ENCODE peak calls at places on chromosomes 12 and 14, in six cellular contexts. F is WTC11, Y is HepG2, W is K562, V is H1, C is HCT116. O is an unnamed sample.

GRCh38 chr12:69904761-69905160 is 79.7 kb downstream of the MYRFL start:
- DNase-seq in F (no peak), Y (no peak), W (no peak), V (no peak), C (no peak), O (no peak)

GRCh38 chr12:6182279-6182898 is 17.8 kb upstream of the CD9 start:
- DNase-seq in F (no peak), Y (peak), W (peak), V (no peak), C (no peak), O (no peak)

GRCh38 chr12:121875582-121875981 is 13.0 kb upstream of the PSMD9 start:
- DNase-seq in F (no peak), Y (no peak), W (no peak), V (no peak), C (no peak), O (no peak)

GRCh38 chr12:22029491-22029890 is 16.5 kb upstream of the CMAS start:
- DNase-seq in F (no peak), Y (no peak), W (no peak), V (no peak), C (no peak), O (no peak)

GRCh38 chr12:67681145-67681778 is 32.7 kb downstream of the DYRK2 start:
- DNase-seq in F (no peak), Y (no peak), W (no peak), V (no peak), C (no peak), O (no peak)

GRCh38 chr14:28264306-28264705 is 502.3 kb upstream of the FOXG1 start:
- DNase-seq in F (no peak), Y (no peak), W (no peak), V (no peak), C (no peak), O (no peak)

GRCh38 chr12:61848893-61849292 is 411.3 kb upstream of the USP15 start:
- DNase-seq in F (no peak), Y (no peak), W (no peak), V (no peak), C (no peak), O (no peak)

GRCh38 chr14:80606347-80606772 is 335.2 kb downstream of the CEP128 start:
- DNase-seq in F (no peak), Y (no peak), W (no peak), V (no peak), C (no peak), O (no peak)

DNA sequence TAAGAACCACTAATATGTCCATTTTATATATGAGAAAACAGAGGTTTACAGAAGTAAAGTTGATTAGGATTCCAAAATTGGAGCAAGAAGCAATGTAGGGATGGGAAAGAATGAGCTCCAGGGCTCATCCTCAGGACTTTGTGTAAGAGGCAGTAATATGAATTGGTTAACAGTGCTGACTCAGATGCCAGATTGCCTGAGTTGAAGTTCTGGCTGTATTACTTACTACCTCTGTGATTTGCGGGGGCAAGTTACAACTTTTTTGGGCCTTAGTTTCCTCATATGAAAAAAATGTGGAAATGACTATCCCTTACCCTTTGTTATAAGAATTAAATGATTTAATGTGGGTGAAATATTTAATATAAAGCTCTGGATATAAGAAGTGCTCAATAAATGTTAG is 35.1 kb upstream of the PPP2R5E start:
- DNase-seq in F (no peak), Y (no peak), W (no peak), V (no peak), C (no peak), O (no peak)
- TF ChIP-seq ATF3 in F (no peak), Y (no peak), W (no peak), V (no peak), C (no peak), O (no peak)

DNA sequence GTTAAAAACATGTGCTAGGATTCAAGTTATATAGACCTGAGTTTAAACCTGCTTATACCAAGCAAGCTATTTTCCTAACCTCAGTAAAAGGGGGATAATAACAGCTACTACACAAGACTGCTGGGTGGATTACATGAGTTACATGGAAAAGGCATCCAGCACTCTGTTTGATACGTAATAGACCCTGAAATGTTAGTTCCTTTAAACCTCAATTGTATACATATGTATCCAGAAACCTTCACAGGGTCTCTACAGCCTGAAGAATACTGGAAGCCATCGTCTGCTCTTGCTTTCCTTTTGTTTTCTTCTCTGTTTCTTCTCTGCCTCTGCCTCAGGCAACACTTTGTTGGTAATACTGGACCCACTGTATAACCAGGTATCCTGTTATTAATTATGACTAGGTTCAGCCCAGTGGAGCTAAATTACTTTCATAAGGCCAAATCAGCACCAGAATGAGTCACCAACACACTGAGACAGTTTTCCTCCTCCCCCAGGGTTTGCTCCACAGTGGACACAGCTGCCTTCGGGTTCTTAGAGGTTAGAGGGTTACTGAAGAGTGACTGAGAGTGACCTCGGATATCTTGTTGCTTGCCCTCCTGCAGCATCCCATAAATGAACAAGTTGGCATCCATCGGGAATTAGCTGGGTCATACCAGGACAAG is 127.1 kb downstream of the CAPZA3 start:
- DNase-seq in F (no peak), Y (no peak), W (no peak), V (no peak), C (no peak), O (no peak)
- TF ChIP-seq SP1 in F (no peak), Y (no peak), W (no peak), V (no peak), C (no peak), O (no peak)

GRCh38 chr14:49620182-49621113 is at the start of the genes MGAT2 and RPL36AL:
- DNase-seq in F (peak), Y (peak), W (peak), V (peak), C (peak), O (peak)
- TF ChIP-seq ATF3 in F (no peak), Y (no peak), W (no peak), V (no peak), C (no peak), O (peak)

DNA sequence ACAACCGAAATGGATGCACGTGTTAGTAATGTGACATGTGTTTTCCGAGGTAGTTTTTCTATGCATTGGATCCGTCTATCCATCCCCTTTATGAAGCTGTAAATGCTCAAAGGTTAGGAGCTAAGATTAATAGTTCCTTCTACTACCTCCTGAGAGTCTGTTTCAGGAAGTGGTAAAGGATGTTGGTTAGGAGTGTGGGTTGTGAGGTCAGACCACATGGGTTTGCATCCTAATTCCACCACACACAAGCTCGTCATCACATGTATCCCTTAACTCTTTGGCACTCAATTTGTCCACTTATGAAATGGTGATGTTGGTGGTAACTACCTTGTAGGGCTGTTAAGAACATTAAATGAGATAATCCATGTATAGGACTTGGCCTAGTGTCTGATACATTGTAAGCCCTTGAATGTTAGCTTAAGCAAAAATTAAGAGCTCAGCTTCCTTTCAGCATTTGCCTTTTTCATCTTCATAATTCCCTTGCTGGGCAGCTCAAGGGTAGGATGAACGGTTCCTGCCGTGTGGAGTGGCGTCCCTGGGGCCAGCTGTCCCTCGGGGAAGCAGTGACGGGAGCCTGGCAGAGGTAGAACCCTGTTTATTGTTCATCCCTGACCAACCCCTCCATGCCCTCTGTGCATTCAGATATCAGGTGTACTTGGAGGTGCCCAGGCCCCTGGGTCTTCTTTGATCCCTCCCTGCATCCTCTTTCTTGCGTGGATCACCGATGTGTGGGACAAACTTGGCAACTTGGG is 52.3 kb downstream of the TSPAN9 start:
- DNase-seq in F (no peak), Y (no peak), W (no peak), V (no peak), C (no peak), O (peak)
- TF ChIP-seq SP1 in F (no peak), Y (no peak), W (no peak), V (no peak), C (no peak), O (no peak)

GRCh38 chr12:1660304-1661187 is 30.3 kb upstream of the ADIPOR2 start:
- DNase-seq in F (no peak), Y (peak), W (no peak), V (no peak), C (no peak), O (no peak)
- TF ChIP-seq ATF3 in F (no peak), Y (no peak), W (no peak), V (no peak), C (no peak), O (no peak)

DNA sequence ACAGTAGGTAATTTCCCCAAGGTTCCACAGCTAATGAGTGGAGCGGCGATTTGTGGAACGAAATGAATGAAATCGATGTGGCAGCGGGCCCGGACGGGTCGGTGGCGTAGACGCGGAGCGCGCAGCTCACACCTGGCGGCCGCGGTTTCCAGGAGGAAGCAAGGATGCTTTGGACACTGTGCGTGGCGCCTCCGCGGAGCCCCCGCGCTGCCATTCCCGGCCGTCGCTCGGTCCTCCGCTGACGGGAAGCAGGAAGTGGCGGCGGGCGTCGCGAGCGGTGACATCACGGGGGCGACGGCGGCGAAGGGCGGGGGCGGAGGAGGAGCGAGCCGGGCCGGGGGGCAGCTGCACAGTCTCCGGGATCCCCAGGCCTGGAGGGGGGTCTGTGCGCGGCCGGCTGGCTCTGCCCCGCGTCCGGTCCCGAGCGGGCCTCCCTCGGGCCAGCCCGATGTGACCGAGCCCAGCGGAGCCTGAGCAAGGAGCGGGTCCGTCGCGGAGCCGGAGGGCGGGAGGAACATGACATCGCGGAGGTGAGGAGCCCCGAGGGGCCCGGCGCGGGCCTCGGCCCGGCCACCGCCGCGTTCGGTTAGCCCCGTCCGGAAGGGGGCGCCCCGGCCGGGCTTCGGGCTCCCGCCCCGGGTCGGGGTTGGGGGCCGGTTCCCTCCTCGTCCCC is at the start of gene PTPN11:
- DNase-seq in F (peak), Y (peak), W (peak), V (peak), C (peak), O (no peak)
- TF ChIP-seq SP1 in F (peak), Y (peak), W (peak), V (no peak), C (peak), O (no peak)

DNA sequence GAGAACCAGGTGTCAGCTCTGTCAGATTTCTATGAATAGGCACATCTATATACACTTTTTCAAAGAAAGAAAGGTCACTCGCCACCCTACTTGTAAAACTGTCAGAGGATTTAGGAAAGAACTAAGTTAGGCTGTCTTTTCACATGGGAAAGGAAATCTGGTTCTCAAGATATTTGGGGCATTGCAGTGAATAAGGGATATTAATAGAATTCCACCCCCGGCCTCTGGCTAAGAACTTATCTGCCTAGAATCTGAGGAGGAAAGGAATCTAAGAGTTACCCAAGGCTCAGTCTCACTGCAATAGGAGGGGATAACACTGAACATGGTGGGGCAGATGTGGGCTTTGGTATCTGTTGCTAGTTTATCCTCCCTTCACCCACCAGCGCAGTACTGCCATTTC is 677.6 kb downstream of the NRXN3 start:
- DNase-seq in F (no peak), Y (no peak), W (no peak), V (no peak), C (no peak), O (no peak)
- TF ChIP-seq ATF3 in F (no peak), Y (no peak), W (no peak), V (no peak), C (no peak), O (no peak)

DNA sequence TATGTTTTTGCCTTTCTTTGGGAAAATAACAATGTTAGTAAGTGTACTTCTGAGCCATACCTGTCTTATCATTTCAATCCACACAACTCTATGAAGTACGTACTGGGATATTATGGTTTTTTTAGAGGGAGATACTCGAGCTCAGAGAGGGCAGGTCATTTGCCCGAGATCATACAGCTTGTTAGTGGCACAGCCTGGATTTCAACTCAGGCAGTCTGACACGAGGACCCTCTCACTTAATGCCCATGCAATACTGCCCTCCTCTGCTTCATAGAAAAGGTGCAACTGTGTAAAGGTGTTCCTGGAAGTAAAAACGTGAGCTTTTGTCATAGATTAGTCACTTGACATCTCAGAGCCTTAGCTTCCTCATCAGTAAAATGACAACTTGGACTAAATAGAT is 128.0 kb downstream of the NDUFA12 start:
- DNase-seq in F (peak), Y (peak), W (no peak), V (no peak), C (peak), O (peak)
- TF ChIP-seq SP1 in F (no peak), Y (no peak), W (no peak), V (no peak), C (no peak), O (no peak)